ENCODE peak calls at places on chromosomes 2 and 18, in five cellular contexts. T is esophagus squamous epithelium; S is colonic mucosa; F is CD8-positive, alpha-beta T cell; W is pancreas. H is an unnamed sample.

GRCh38 chr2:134177351-134177931 is 76.4 kb upstream of the MGAT5 start:
- DNase-seq in T (no peak), S (no peak), F (no peak), W (peak), H (no peak)

GRCh38 chr18:23437357-23438045 is 15.6 kb upstream of the RIOK3 start:
- DNase-seq in T (no peak), S (peak), F (peak), W (peak), H (no peak)

GRCh38 chr2:235116885-235117492 is 165.2 kb downstream of the SH3BP4 start:
- DNase-seq in T (no peak), S (no peak), F (no peak), W (no peak), H (no peak)

GRCh38 chr2:158713523-158714138 is 81.5 kb upstream of the DAPL1 start:
- DNase-seq in T (no peak), S (no peak), F (no peak), W (no peak), H (no peak)

GRCh38 chr18:12659904-12660605 is 2.1 kb upstream of the SPIRE1 start:
- DNase-seq in T (no peak), S (peak), F (peak), W (peak), H (peak)

GRCh38 chr2:120381192-120381591 is 35.3 kb downstream of the INHBB start:
- DNase-seq in T (no peak), S (no peak), F (no peak), W (no peak), H (no peak)

GRCh38 chr2:26251893-26252292 is 7.2 kb downstream of the HADHB start:
- DNase-seq in T (no peak), S (no peak), F (no peak), W (peak), H (no peak)

GRCh38 chr2:23637011-23637778 is 252.2 kb downstream of the KLHL29 start:
- DNase-seq in T (no peak), S (no peak), F (no peak), W (no peak), H (no peak)

GRCh38 chr2:162974771-162975170 is 136.2 kb upstream of the KCNH7 start:
- DNase-seq in T (no peak), S (no peak), F (no peak), W (no peak), H (no peak)

GRCh38 chr2:149020432-149020851 is 18.1 kb upstream of the LYPD6B start:
- DNase-seq in T (no peak), S (peak), F (no peak), W (no peak), H (peak)

GRCh38 chr2:201070966-201071304 is 536 bp downstream of the HYCC2 start:
- DNase-seq in T (no peak), S (peak), F (no peak), W (no peak), H (no peak)

GRCh38 chr2:109447811-109448210 is 166.0 kb downstream of the SEPTIN10 start:
- DNase-seq in T (no peak), S (no peak), F (no peak), W (no peak), H (no peak)

GRCh38 chr2:65955259-65955658 is 479.7 kb upstream of the MEIS1 start:
- DNase-seq in T (no peak), S (no peak), F (no peak), W (no peak), H (no peak)

GRCh38 chr2:241204490-241204889 is 16.0 kb downstream of the ANO7 start:
- DNase-seq in T (no peak), S (no peak), F (peak), W (no peak), H (no peak)

GRCh38 chr2:96153991-96154431 is 8.8 kb upstream of the DUSP2 start:
- DNase-seq in T (no peak), S (no peak), F (no peak), W (no peak), H (no peak)

GRCh38 chr18:10892801-10893595 is 256.4 kb downstream of the PIEZO2 start:
- DNase-seq in T (no peak), S (no peak), F (no peak), W (no peak), H (no peak)

GRCh38 chr2:27839022-27839618 is 51.1 kb downstream of the RBKS start:
- DNase-seq in T (no peak), S (no peak), F (no peak), W (no peak), H (no peak)

GRCh38 chr18:6729247-6730091 is at the start of gene ARHGAP28:
- DNase-seq in T (peak), S (peak), F (no peak), W (peak), H (peak)

GRCh38 chr18:3596324-3597158 is 146.6 kb downstream of the TGIF1 start:
- DNase-seq in T (no peak), S (peak), F (peak), W (no peak), H (peak)

GRCh38 chr2:60394467-60394866 is 159.0 kb downstream of the BCL11A start:
- DNase-seq in T (no peak), S (no peak), F (no peak), W (no peak), H (no peak)

GRCh38 chr2:42169869-42170465 is 814 bp downstream of the EML4 start:
- DNase-seq in T (no peak), S (no peak), F (no peak), W (no peak), H (peak)

GRCh38 chr18:46169464-46169941 is 65.3 kb downstream of the HAUS1 start:
- DNase-seq in T (no peak), S (no peak), F (no peak), W (no peak), H (no peak)

GRCh38 chr2:140246058-140246457 is 1465.9 kb upstream of the NXPH2 start:
- DNase-seq in T (no peak), S (no peak), F (no peak), W (no peak), H (no peak)

GRCh38 chr2:33681333-33681732 is 82.2 kb upstream of the FAM98A start:
- DNase-seq in T (no peak), S (no peak), F (no peak), W (no peak), H (no peak)

GRCh38 chr2:188721231-188721630 is 252.9 kb upstream of the COL3A1 start:
- DNase-seq in T (no peak), S (peak), F (no peak), W (no peak), H (no peak)

GRCh38 chr2:42547014-42547413 is 21.4 kb upstream of the MTA3 start:
- DNase-seq in T (no peak), S (no peak), F (no peak), W (no peak), H (no peak)

GRCh38 chr2:218827701-218828476 is 3.7 kb downstream of the PRKAG3 start:
- DNase-seq in T (no peak), S (no peak), F (no peak), W (no peak), H (no peak)

GRCh38 chr2:20050712-20051517 is 513 bp downstream of the LAPTM4A start:
- DNase-seq in T (no peak), S (peak), F (no peak), W (peak), H (no peak)

GRCh38 chr2:37641582-37642111 is 29.8 kb downstream of the CDC42EP3 start:
- DNase-seq in T (no peak), S (no peak), F (no peak), W (no peak), H (no peak)

GRCh38 chr2:11649093-11649492 is 20.9 kb downstream of the NTSR2 start:
- DNase-seq in T (no peak), S (no peak), F (no peak), W (no peak), H (no peak)

GRCh38 chr2:150606380-150607060 is 119.1 kb upstream of the RND3 start:
- DNase-seq in T (no peak), S (no peak), F (no peak), W (no peak), H (no peak)

GRCh38 chr2:232455426-232456255 is at the start of gene ALPI:
- DNase-seq in T (no peak), S (peak), F (no peak), W (no peak), H (no peak)

GRCh38 chr2:46232860-46233259 is 64.3 kb upstream of the EPAS1 start:
- DNase-seq in T (no peak), S (no peak), F (no peak), W (no peak), H (no peak)

GRCh38 chr2:190879474-190880373 is 897 bp upstream of the GLS start:
- DNase-seq in T (no peak), S (no peak), F (peak), W (no peak), H (no peak)

GRCh38 chr2:187271825-187272224 is 176.2 kb downstream of the CALCRL start:
- DNase-seq in T (no peak), S (no peak), F (no peak), W (no peak), H (no peak)

GRCh38 chr2:143347901-143348300 is 218.7 kb downstream of the ARHGAP15 start:
- DNase-seq in T (no peak), S (no peak), F (no peak), W (no peak), H (no peak)

GRCh38 chr18:58230438-58231179 is 186.6 kb downstream of the NEDD4L start:
- DNase-seq in T (no peak), S (peak), F (no peak), W (peak), H (no peak)

GRCh38 chr2:117702098-117702497 is 112.4 kb upstream of the DDX18 start:
- DNase-seq in T (no peak), S (no peak), F (no peak), W (no peak), H (no peak)

GRCh38 chr2:117703868-117704267 is 110.6 kb upstream of the DDX18 start:
- DNase-seq in T (no peak), S (no peak), F (no peak), W (no peak), H (no peak)

GRCh38 chr2:117707874-117708273 is 106.6 kb upstream of the DDX18 start:
- DNase-seq in T (no peak), S (no peak), F (no peak), W (no peak), H (no peak)

GRCh38 chr2:117698819-117699218 is 115.7 kb upstream of the DDX18 start:
- DNase-seq in T (no peak), S (no peak), F (no peak), W (no peak), H (no peak)

GRCh38 chr2:117704818-117705217 is 109.7 kb upstream of the DDX18 start:
- DNase-seq in T (no peak), S (no peak), F (no peak), W (no peak), H (no peak)
- H3K4me3 ChIP-seq in T (no peak), S (no peak), F (no peak), W (no peak), H (no peak)

DNA sequence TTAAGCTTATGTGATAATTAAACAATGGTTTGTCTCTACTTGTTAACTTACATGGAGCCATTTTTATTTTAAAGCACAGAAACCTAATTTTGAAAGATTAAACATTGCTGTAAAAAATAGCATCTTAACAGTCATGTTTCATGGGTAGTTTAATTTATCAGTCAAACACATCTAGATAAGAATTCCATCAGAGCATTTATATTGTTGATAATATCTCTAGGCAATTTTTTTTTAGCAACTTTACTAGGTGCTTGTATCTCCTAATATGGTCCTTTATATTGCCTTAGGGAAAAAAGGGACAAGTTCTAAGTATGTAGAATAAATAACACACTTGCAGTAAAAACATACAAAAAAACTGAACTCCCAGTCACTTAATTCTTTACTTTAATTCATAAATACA is 853 bp downstream of the CSRNP3 start:
- DNase-seq in T (no peak), S (no peak), F (no peak), W (no peak), H (no peak)
- H3K4me3 ChIP-seq in T (peak), S (peak), F (no peak), W (peak), H (no peak)

GRCh38 chr2:176137249-176137573 is 7.7 kb downstream of the HOXD8 start:
- DNase-seq in T (no peak), S (no peak), F (no peak), W (no peak), H (no peak)
- H3K4me3 ChIP-seq in T (peak), S (peak), F (no peak), W (no peak), H (no peak)

DNA sequence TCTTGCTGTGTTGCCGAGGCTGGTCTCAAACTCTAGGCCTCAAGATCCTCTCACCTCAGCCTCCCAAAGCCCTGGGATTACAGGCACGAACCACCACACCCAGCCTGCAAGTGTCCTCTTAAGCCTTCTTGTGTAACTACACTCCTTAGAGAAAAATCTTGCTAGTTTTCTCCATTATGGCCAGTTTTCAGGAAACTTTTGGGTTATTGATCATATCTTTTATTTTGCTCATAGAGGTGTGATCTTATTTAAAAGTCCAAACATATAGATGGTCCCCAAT is 2.4 kb downstream of the SOCS6 start:
- DNase-seq in T (no peak), S (no peak), F (no peak), W (no peak), H (no peak)
- H3K4me3 ChIP-seq in T (peak), S (no peak), F (no peak), W (peak), H (no peak)

GRCh38 chr2:230825354-230825753 is 39.4 kb upstream of the ITM2C start:
- DNase-seq in T (no peak), S (no peak), F (no peak), W (no peak), H (no peak)

GRCh38 chr2:230821991-230822520 is 42.7 kb upstream of the ITM2C start:
- DNase-seq in T (no peak), S (no peak), F (no peak), W (no peak), H (no peak)

GRCh38 chr2:230823264-230823964 is 41.3 kb upstream of the ITM2C start:
- DNase-seq in T (no peak), S (no peak), F (no peak), W (no peak), H (no peak)

GRCh38 chr2:230821261-230821990 is 43.3 kb upstream of the ITM2C start:
- DNase-seq in T (no peak), S (no peak), F (no peak), W (no peak), H (no peak)

DNA sequence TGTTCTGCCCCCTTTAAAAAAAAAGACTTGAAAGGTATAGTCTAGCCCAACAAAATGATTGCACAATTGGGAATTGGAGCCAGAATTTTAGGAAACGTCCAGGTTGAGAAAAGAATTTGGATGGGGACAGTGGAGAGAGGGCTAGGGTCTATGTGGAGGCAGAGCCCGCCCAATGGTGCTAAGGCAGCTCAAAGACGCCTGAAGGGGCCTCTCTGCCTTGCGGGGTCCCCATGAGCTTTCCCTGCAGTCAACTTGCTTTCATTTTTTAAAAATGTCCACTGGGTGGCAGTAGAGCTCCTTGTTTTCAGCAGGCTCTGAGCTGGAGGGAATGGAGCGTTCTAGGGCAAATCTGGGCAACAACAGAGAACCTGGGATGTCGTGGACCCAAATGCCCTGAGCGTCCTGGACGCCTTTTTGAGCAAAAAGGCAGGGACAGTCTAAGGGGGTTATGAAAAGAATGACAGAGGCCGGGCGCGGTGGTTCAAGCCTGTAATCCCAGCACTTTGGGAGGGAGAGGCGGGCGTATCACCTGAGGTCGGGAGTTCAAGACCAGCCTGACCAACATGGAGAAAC is 40.2 kb upstream of the ITM2C start:
- DNase-seq in T (no peak), S (peak), F (peak), W (peak), H (peak)
- H3K4me3 ChIP-seq in T (peak), S (no peak), F (no peak), W (no peak), H (no peak)

GRCh38 chr2:174594451-174594850 is 3.2 kb downstream of the WIPF1 start:
- DNase-seq in T (no peak), S (no peak), F (no peak), W (no peak), H (no peak)

GRCh38 chr2:174596994-174597346 is 634 bp downstream of the WIPF1 start:
- DNase-seq in T (no peak), S (no peak), F (no peak), W (no peak), H (no peak)

GRCh38 chr2:174593574-174594203 is 3.9 kb downstream of the WIPF1 start:
- DNase-seq in T (no peak), S (peak), F (peak), W (no peak), H (peak)

GRCh38 chr2:174595904-174596397 is 1.7 kb downstream of the WIPF1 start:
- DNase-seq in T (no peak), S (no peak), F (no peak), W (no peak), H (no peak)

GRCh38 chr2:174595415-174595814 is 2.2 kb downstream of the WIPF1 start:
- DNase-seq in T (no peak), S (no peak), F (no peak), W (no peak), H (no peak)
- H3K4me3 ChIP-seq in T (peak), S (no peak), F (peak), W (no peak), H (peak)

H was measured in GM12864.